ENCODE peak calls at places on chromosome 5, in nine cellular contexts. One of them, this sample, is unnamed.

GRCh38 chr5:123035950-123036390 is 555 bp downstream of the PPIC start:
- DNase-seq in Peyer's patch: peak
- DNase-seq in neural progenitor cell: peak
- DNase-seq in SK-N-SH: peak
- DNase-seq in CD8-positive, alpha-beta T cell: no peak
- DNase-seq in trophoblast cell: peak
- DNase-seq in lower leg skin: peak
- DNase-seq in tibial artery: peak
- DNase-seq in heart left ventricle: peak
- DNase-seq in this sample: peak

GRCh38 chr5:72767289-72768010 is 49.0 kb upstream of the TNPO1 start:
- DNase-seq in Peyer's patch: no peak
- DNase-seq in neural progenitor cell: peak
- DNase-seq in SK-N-SH: peak
- DNase-seq in CD8-positive, alpha-beta T cell: no peak
- DNase-seq in trophoblast cell: no peak
- DNase-seq in lower leg skin: no peak
- DNase-seq in tibial artery: no peak
- DNase-seq in heart left ventricle: no peak
- DNase-seq in this sample: no peak

GRCh38 chr5:55509768-55510522 is 24.8 kb downstream of the PLPP1 start:
- DNase-seq in Peyer's patch: peak
- DNase-seq in neural progenitor cell: no peak
- DNase-seq in SK-N-SH: no peak
- DNase-seq in CD8-positive, alpha-beta T cell: no peak
- DNase-seq in trophoblast cell: peak
- DNase-seq in lower leg skin: no peak
- DNase-seq in tibial artery: no peak
- DNase-seq in heart left ventricle: no peak
- DNase-seq in this sample: no peak

GRCh38 chr5:118126159-118126558 is 862.2 kb downstream of the DTWD2 start:
- DNase-seq in Peyer's patch: no peak
- DNase-seq in neural progenitor cell: no peak
- DNase-seq in SK-N-SH: no peak
- DNase-seq in CD8-positive, alpha-beta T cell: no peak
- DNase-seq in trophoblast cell: no peak
- DNase-seq in lower leg skin: no peak
- DNase-seq in tibial artery: no peak
- DNase-seq in heart left ventricle: no peak
- DNase-seq in this sample: no peak

GRCh38 chr5:125134216-125135081 is 388.0 kb upstream of the ZNF608 start:
- DNase-seq in Peyer's patch: no peak
- DNase-seq in neural progenitor cell: no peak
- DNase-seq in SK-N-SH: no peak
- DNase-seq in CD8-positive, alpha-beta T cell: no peak
- DNase-seq in trophoblast cell: peak
- DNase-seq in lower leg skin: no peak
- DNase-seq in tibial artery: no peak
- DNase-seq in heart left ventricle: no peak
- DNase-seq in this sample: no peak

GRCh38 chr5:31711935-31712592 is 73.1 kb downstream of the PDZD2 start:
- DNase-seq in Peyer's patch: no peak
- DNase-seq in neural progenitor cell: no peak
- DNase-seq in SK-N-SH: no peak
- DNase-seq in CD8-positive, alpha-beta T cell: no peak
- DNase-seq in trophoblast cell: no peak
- DNase-seq in lower leg skin: no peak
- DNase-seq in tibial artery: no peak
- DNase-seq in heart left ventricle: no peak
- DNase-seq in this sample: no peak

GRCh38 chr5:164518049-164518740 is 1012.8 kb downstream of the MAT2B start:
- DNase-seq in Peyer's patch: no peak
- DNase-seq in neural progenitor cell: no peak
- DNase-seq in SK-N-SH: peak
- DNase-seq in CD8-positive, alpha-beta T cell: no peak
- DNase-seq in trophoblast cell: no peak
- DNase-seq in lower leg skin: no peak
- DNase-seq in tibial artery: no peak
- DNase-seq in heart left ventricle: no peak
- DNase-seq in this sample: no peak

GRCh38 chr5:132227485-132228240 is at the start of gene P4HA2:
- DNase-seq in Peyer's patch: peak
- DNase-seq in neural progenitor cell: peak
- DNase-seq in SK-N-SH: peak
- DNase-seq in CD8-positive, alpha-beta T cell: peak
- DNase-seq in trophoblast cell: peak
- DNase-seq in lower leg skin: peak
- DNase-seq in tibial artery: peak
- DNase-seq in heart left ventricle: peak
- DNase-seq in this sample: peak

GRCh38 chr5:145811834-145812625 is 23.1 kb downstream of the PRELID2 start:
- DNase-seq in Peyer's patch: no peak
- DNase-seq in neural progenitor cell: peak
- DNase-seq in SK-N-SH: no peak
- DNase-seq in CD8-positive, alpha-beta T cell: no peak
- DNase-seq in trophoblast cell: peak
- DNase-seq in lower leg skin: no peak
- DNase-seq in tibial artery: no peak
- DNase-seq in heart left ventricle: no peak
- DNase-seq in this sample: no peak

GRCh38 chr5:170437621-170438375 is 48.6 kb upstream of the KCNMB1 start:
- DNase-seq in Peyer's patch: no peak
- DNase-seq in neural progenitor cell: no peak
- DNase-seq in SK-N-SH: no peak
- DNase-seq in CD8-positive, alpha-beta T cell: peak
- DNase-seq in trophoblast cell: no peak
- DNase-seq in lower leg skin: no peak
- DNase-seq in tibial artery: no peak
- DNase-seq in heart left ventricle: no peak
- DNase-seq in this sample: no peak

GRCh38 chr5:172638209-172638768 is 2.8 kb upstream of the NEURL1B start:
- DNase-seq in Peyer's patch: no peak
- DNase-seq in neural progenitor cell: no peak
- DNase-seq in SK-N-SH: no peak
- DNase-seq in CD8-positive, alpha-beta T cell: no peak
- DNase-seq in trophoblast cell: no peak
- DNase-seq in lower leg skin: no peak
- DNase-seq in tibial artery: peak
- DNase-seq in heart left ventricle: no peak
- DNase-seq in this sample: peak

GRCh38 chr5:135312255-135312935 is 86.6 kb downstream of the MACROH2A1 start:
- DNase-seq in Peyer's patch: no peak
- DNase-seq in neural progenitor cell: no peak
- DNase-seq in SK-N-SH: no peak
- DNase-seq in CD8-positive, alpha-beta T cell: no peak
- DNase-seq in trophoblast cell: no peak
- DNase-seq in lower leg skin: no peak
- DNase-seq in tibial artery: no peak
- DNase-seq in heart left ventricle: no peak
- DNase-seq in this sample: no peak

GRCh38 chr5:39191216-39191615 is 28.1 kb downstream of the FYB1 start:
- DNase-seq in Peyer's patch: no peak
- DNase-seq in neural progenitor cell: no peak
- DNase-seq in SK-N-SH: no peak
- DNase-seq in CD8-positive, alpha-beta T cell: no peak
- DNase-seq in trophoblast cell: no peak
- DNase-seq in lower leg skin: no peak
- DNase-seq in tibial artery: no peak
- DNase-seq in heart left ventricle: no peak
- DNase-seq in this sample: no peak

GRCh38 chr5:102823441-102823874 is 68.4 kb downstream of the PAM start:
- DNase-seq in Peyer's patch: no peak
- DNase-seq in neural progenitor cell: no peak
- DNase-seq in SK-N-SH: no peak
- DNase-seq in CD8-positive, alpha-beta T cell: no peak
- DNase-seq in trophoblast cell: no peak
- DNase-seq in lower leg skin: no peak
- DNase-seq in tibial artery: no peak
- DNase-seq in heart left ventricle: no peak
- DNase-seq in this sample: no peak

GRCh38 chr5:6504677-6505414 is 56.2 kb downstream of the UBE2QL1 start:
- DNase-seq in Peyer's patch: no peak
- DNase-seq in neural progenitor cell: no peak
- DNase-seq in SK-N-SH: no peak
- DNase-seq in CD8-positive, alpha-beta T cell: no peak
- DNase-seq in trophoblast cell: no peak
- DNase-seq in lower leg skin: no peak
- DNase-seq in tibial artery: no peak
- DNase-seq in heart left ventricle: no peak
- DNase-seq in this sample: no peak

GRCh38 chr5:144183254-144183889 is 12.7 kb downstream of the KCTD16 start:
- DNase-seq in Peyer's patch: no peak
- DNase-seq in neural progenitor cell: peak
- DNase-seq in SK-N-SH: peak
- DNase-seq in CD8-positive, alpha-beta T cell: no peak
- DNase-seq in trophoblast cell: peak
- DNase-seq in lower leg skin: no peak
- DNase-seq in tibial artery: no peak
- DNase-seq in heart left ventricle: no peak
- DNase-seq in this sample: no peak

GRCh38 chr5:26881901-26882300 is 156.5 kb downstream of the CDH9 start:
- DNase-seq in Peyer's patch: no peak
- DNase-seq in neural progenitor cell: no peak
- DNase-seq in SK-N-SH: no peak
- DNase-seq in CD8-positive, alpha-beta T cell: no peak
- DNase-seq in trophoblast cell: no peak
- DNase-seq in lower leg skin: no peak
- DNase-seq in tibial artery: no peak
- DNase-seq in heart left ventricle: no peak
- DNase-seq in this sample: no peak

GRCh38 chr5:145920542-145921210 is 15.7 kb upstream of the SH3RF2 start:
- DNase-seq in Peyer's patch: no peak
- DNase-seq in neural progenitor cell: no peak
- DNase-seq in SK-N-SH: no peak
- DNase-seq in CD8-positive, alpha-beta T cell: no peak
- DNase-seq in trophoblast cell: no peak
- DNase-seq in lower leg skin: no peak
- DNase-seq in tibial artery: no peak
- DNase-seq in heart left ventricle: no peak
- DNase-seq in this sample: no peak

GRCh38 chr5:168647083-168647482 is 67.9 kb upstream of the PANK3 start:
- DNase-seq in Peyer's patch: peak
- DNase-seq in neural progenitor cell: no peak
- DNase-seq in SK-N-SH: no peak
- DNase-seq in CD8-positive, alpha-beta T cell: no peak
- DNase-seq in trophoblast cell: peak
- DNase-seq in lower leg skin: no peak
- DNase-seq in tibial artery: no peak
- DNase-seq in heart left ventricle: no peak
- DNase-seq in this sample: no peak

GRCh38 chr5:33423018-33423630 is 17.6 kb upstream of the TARS1 start:
- DNase-seq in Peyer's patch: no peak
- DNase-seq in neural progenitor cell: no peak
- DNase-seq in SK-N-SH: no peak
- DNase-seq in CD8-positive, alpha-beta T cell: no peak
- DNase-seq in trophoblast cell: peak
- DNase-seq in lower leg skin: no peak
- DNase-seq in tibial artery: no peak
- DNase-seq in heart left ventricle: no peak
- DNase-seq in this sample: no peak

DNA sequence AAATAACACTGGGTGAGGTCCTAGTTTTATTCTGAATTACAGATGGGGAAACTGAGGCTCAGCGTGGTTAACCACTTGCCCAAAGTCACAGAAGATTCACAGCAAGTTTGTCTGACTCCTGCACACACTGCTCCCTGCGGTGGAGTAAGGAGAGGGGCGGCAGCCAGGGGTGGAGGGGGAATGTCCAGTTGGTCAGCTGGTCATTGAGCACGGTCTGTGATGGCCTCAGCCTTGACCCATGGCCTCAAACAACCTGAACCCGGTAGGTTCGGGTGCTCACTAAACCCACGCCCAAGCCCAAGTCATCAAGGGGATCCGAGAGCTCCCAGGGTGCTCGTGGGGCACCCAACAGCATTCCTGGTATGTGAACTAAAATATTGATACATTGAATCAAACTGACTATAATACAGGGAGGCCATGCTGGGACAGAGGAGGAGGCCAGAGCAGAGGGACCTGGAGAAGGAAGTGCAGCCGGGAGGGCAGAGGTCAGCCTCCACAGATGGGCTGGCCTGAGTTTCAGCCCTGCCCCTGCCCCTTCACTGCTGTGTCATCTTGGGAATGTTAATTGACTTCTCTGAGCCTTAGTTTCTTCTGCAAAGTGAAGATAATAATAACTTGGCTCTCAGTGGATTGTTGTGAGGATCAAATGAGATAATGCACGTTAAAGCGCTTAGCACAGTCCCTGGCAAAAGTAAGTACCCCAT is 3.6 kb upstream of the IL17B start:
- DNase-seq in Peyer's patch: no peak
- DNase-seq in neural progenitor cell: no peak
- DNase-seq in SK-N-SH: no peak
- DNase-seq in CD8-positive, alpha-beta T cell: no peak
- DNase-seq in trophoblast cell: peak
- DNase-seq in lower leg skin: no peak
- DNase-seq in tibial artery: peak
- DNase-seq in heart left ventricle: no peak
- DNase-seq in this sample: peak
- H3K4me3 ChIP-seq in Peyer's patch: no peak
- H3K4me3 ChIP-seq in neural progenitor cell: no peak
- H3K4me3 ChIP-seq in SK-N-SH: no peak
- H3K4me3 ChIP-seq in CD8-positive, alpha-beta T cell: no peak
- H3K4me3 ChIP-seq in trophoblast cell: no peak
- H3K4me3 ChIP-seq in lower leg skin: no peak
- H3K4me3 ChIP-seq in tibial artery: peak
- H3K4me3 ChIP-seq in heart left ventricle: no peak
- H3K4me3 ChIP-seq in this sample: peak

GRCh38 chr5:179327026-179327735 is 18.1 kb downstream of the ADAMTS2 start:
- DNase-seq in Peyer's patch: no peak
- DNase-seq in neural progenitor cell: no peak
- DNase-seq in SK-N-SH: no peak
- DNase-seq in CD8-positive, alpha-beta T cell: no peak
- DNase-seq in trophoblast cell: no peak
- DNase-seq in lower leg skin: no peak
- DNase-seq in tibial artery: peak
- DNase-seq in heart left ventricle: peak
- DNase-seq in this sample: peak
- H3K4me3 ChIP-seq in Peyer's patch: no peak
- H3K4me3 ChIP-seq in neural progenitor cell: no peak
- H3K4me3 ChIP-seq in SK-N-SH: no peak
- H3K4me3 ChIP-seq in CD8-positive, alpha-beta T cell: no peak
- H3K4me3 ChIP-seq in trophoblast cell: no peak
- H3K4me3 ChIP-seq in lower leg skin: no peak
- H3K4me3 ChIP-seq in tibial artery: no peak
- H3K4me3 ChIP-seq in heart left ventricle: no peak
- H3K4me3 ChIP-seq in this sample: no peak

GRCh38 chr5:79263290-79263689 is 27.4 kb downstream of the JMY start:
- DNase-seq in Peyer's patch: no peak
- DNase-seq in neural progenitor cell: no peak
- DNase-seq in SK-N-SH: no peak
- DNase-seq in CD8-positive, alpha-beta T cell: no peak
- DNase-seq in trophoblast cell: no peak
- DNase-seq in lower leg skin: no peak
- DNase-seq in tibial artery: no peak
- DNase-seq in heart left ventricle: no peak
- DNase-seq in this sample: no peak
- H3K4me3 ChIP-seq in Peyer's patch: no peak
- H3K4me3 ChIP-seq in neural progenitor cell: no peak
- H3K4me3 ChIP-seq in SK-N-SH: no peak
- H3K4me3 ChIP-seq in CD8-positive, alpha-beta T cell: no peak
- H3K4me3 ChIP-seq in trophoblast cell: no peak
- H3K4me3 ChIP-seq in lower leg skin: no peak
- H3K4me3 ChIP-seq in tibial artery: no peak
- H3K4me3 ChIP-seq in heart left ventricle: no peak
- H3K4me3 ChIP-seq in this sample: no peak

GRCh38 chr5:95068303-95068702 is 216.6 kb downstream of the MCTP1 start:
- DNase-seq in Peyer's patch: no peak
- DNase-seq in neural progenitor cell: no peak
- DNase-seq in SK-N-SH: no peak
- DNase-seq in CD8-positive, alpha-beta T cell: no peak
- DNase-seq in trophoblast cell: no peak
- DNase-seq in lower leg skin: no peak
- DNase-seq in tibial artery: no peak
- DNase-seq in heart left ventricle: no peak
- DNase-seq in this sample: no peak
- H3K4me3 ChIP-seq in Peyer's patch: no peak
- H3K4me3 ChIP-seq in neural progenitor cell: no peak
- H3K4me3 ChIP-seq in SK-N-SH: no peak
- H3K4me3 ChIP-seq in CD8-positive, alpha-beta T cell: no peak
- H3K4me3 ChIP-seq in trophoblast cell: no peak
- H3K4me3 ChIP-seq in lower leg skin: no peak
- H3K4me3 ChIP-seq in tibial artery: no peak
- H3K4me3 ChIP-seq in heart left ventricle: peak
- H3K4me3 ChIP-seq in this sample: no peak